ENCODE peak calls at places on chromosomes 5 and 9, in ten cellular contexts. W, U, Q, E, I, B, G, K, L and Y are unnamed samples.
A peak's percentile ranks its signal among the peaks of the same experiment; 100 is the strongest.

GRCh38 chr5:33166971-33167370 is 273.8 kb upstream of the TARS1 start:
- DNase-seq in W (no peak), U (no peak), Q (no peak), E (no peak), I (no peak), B (no peak), G (no peak), K (no peak), L (no peak), Y (no peak)

GRCh38 chr9:133561976-133562554 is 27.6 kb downstream of the ADAMTSL2 start:
- DNase-seq in W (no peak), U (no peak), Q (no peak), E (no peak), I (no peak), B (no peak), G (no peak), K (no peak), L (no peak), Y (no peak)

GRCh38 chr5:130706696-130707095 is 458.4 kb downstream of the HINT1 start:
- DNase-seq in W (no peak), U (no peak), Q (no peak), E (no peak), I (no peak), B (no peak), G (no peak), K (no peak), L (no peak), Y (no peak)

GRCh38 chr5:113212244-113212920 is 222.4 kb downstream of the TSSK1B start:
- DNase-seq in W (no peak), U (no peak), Q (no peak), E (no peak), I (no peak), B (no peak), G (peak; percentile 50), K (no peak), L (no peak), Y (no peak)

GRCh38 chr9:96173640-96174039 is 128.3 kb downstream of the HSD17B3 start:
- DNase-seq in W (peak; percentile 26), U (no peak), Q (no peak), E (no peak), I (no peak), B (no peak), G (no peak), K (no peak), L (no peak), Y (no peak)

GRCh38 chr5:112742424-112742823 is 4.7 kb downstream of the APC start:
- DNase-seq in W (no peak), U (no peak), Q (no peak), E (no peak), I (peak; percentile 7), B (peak; percentile 71), G (no peak), K (no peak), L (no peak), Y (no peak)

GRCh38 chr9:123550797-123551196 is 194.8 kb downstream of the CRB2 start:
- DNase-seq in W (no peak), U (no peak), Q (no peak), E (no peak), I (no peak), B (no peak), G (no peak), K (no peak), L (peak; percentile 27), Y (peak; percentile 64)

GRCh38 chr9:130309689-130310455 is 44.3 kb downstream of the HMCN2 start:
- DNase-seq in W (no peak), U (no peak), Q (no peak), E (no peak), I (no peak), B (no peak), G (no peak), K (no peak), L (no peak), Y (no peak)

GRCh38 chr5:154166901-154167791 is 23.4 kb upstream of the GALNT10 start:
- DNase-seq in W (no peak), U (no peak), Q (no peak), E (no peak), I (no peak), B (no peak), G (no peak), K (no peak), L (no peak), Y (no peak)

GRCh38 chr9:78030553-78031270 is 899 bp downstream of the GNAQ start:
- DNase-seq in W (peak; percentile 58), U (no peak), Q (no peak), E (no peak), I (peak; percentile 72), B (peak; percentile 66), G (peak; percentile 71), K (peak; percentile 42), L (peak; percentile 52), Y (peak; percentile 69)

GRCh38 chr5:113510836-113511451 is 2.5 kb upstream of the YTHDC2 start:
- DNase-seq in W (no peak), U (no peak), Q (no peak), E (no peak), I (no peak), B (no peak), G (no peak), K (no peak), L (no peak), Y (no peak)

GRCh38 chr9:93111371-93112115 is 15.5 kb downstream of the CARD19 start:
- DNase-seq in W (no peak), U (no peak), Q (no peak), E (no peak), I (no peak), B (peak; percentile 25), G (no peak), K (no peak), L (no peak), Y (no peak)

GRCh38 chr5:93433422-93433821 is 147.6 kb downstream of the NR2F1-AS1 start:
- DNase-seq in W (no peak), U (peak; percentile 49), Q (peak; percentile 16), E (no peak), I (no peak), B (no peak), G (no peak), K (no peak), L (no peak), Y (no peak)

GRCh38 chr5:53419247-53419646 is 61.2 kb upstream of the FST start:
- DNase-seq in W (no peak), U (no peak), Q (no peak), E (no peak), I (no peak), B (no peak), G (no peak), K (no peak), L (no peak), Y (no peak)

GRCh38 chr9:100368672-100369071 is 15.9 kb upstream of the TEX10 start:
- DNase-seq in W (no peak), U (no peak), Q (no peak), E (no peak), I (no peak), B (no peak), G (no peak), K (no peak), L (no peak), Y (no peak)

GRCh38 chr9:112925058-112925641 is 34.5 kb upstream of the SLC46A2 start:
- DNase-seq in W (peak; percentile 43), U (no peak), Q (no peak), E (no peak), I (peak; percentile 37), B (no peak), G (peak; percentile 16), K (no peak), L (peak; percentile 28), Y (peak; percentile 45)
- TF ChIP-seq CTCF in W (peak; percentile 47), U (peak; percentile 37), Q (peak; percentile 20), E (peak; percentile 62), I (peak; percentile 39), B (peak; percentile 60), G (peak; percentile 32), K (peak; percentile 58), L (peak; percentile 67), Y (peak; percentile 70)

DNA sequence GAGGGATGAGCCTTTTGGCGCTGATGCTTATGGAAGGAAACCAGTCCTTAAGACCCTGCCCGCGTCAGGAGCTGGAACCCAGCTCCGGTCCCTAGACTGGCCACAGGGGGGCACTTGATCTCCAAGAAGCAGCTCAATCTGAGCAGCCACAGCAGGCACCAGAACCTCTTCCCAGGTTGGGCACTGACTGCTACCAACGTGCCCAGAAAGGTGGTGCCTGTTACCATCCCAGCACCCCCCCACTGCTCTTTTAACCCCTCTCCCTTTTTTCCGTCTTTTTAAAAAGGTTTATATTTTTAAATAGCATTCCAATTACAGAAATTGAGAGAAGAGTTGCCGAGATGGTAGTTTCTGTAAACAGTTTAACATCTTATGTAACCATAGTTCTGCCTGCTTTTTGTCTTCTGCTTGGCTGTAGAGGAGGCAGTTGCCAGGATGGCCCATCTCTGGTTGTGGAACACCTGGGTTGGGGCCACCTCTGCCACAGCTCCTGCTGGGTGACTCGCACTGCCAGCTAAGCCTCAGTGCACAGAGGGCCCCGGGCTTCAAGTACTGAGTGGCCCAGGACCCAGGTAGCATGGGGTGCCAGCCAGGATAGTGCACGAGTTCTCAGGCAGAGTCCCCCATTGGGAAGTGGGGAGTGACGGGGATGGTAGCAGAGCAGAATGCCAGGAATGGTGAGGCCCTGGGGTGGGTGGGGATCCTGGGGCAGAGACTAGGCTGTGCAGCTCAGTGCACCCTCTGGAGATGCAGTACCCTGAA is 62.8 kb downstream of the PFDN1 start:
- DNase-seq in W (peak; percentile 83), U (no peak), Q (no peak), E (peak; percentile 88), I (peak; percentile 83), B (peak; percentile 80), G (peak; percentile 71), K (peak; percentile 45), L (peak; percentile 62), Y (peak; percentile 76)
- TF ChIP-seq CTCF in W (peak; percentile 61), U (peak; percentile 80), Q (peak; percentile 84), E (peak; percentile 76), I (peak; percentile 71), B (peak; percentile 87), G (peak; percentile 44), K (peak; percentile 75), L (peak; percentile 70), Y (peak; percentile 90)

DNA sequence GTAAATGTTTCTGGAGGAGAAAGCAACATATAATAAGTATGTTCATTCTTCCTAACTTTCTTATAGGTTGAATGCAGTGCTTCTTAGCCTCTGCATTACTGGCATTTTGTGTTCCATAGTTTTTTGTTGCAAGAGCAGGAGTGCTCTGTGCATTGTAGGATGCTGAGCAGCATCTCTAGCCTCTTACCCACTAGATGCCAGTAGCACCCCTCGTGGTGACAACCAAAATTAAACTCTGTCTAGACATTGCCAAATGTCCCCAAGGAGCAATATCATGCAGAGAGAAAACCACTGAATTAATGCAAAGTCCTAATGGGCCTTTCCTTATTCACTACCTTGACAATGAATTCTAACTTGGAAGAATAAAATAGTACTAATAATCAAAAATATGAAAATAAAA is 147.0 kb downstream of the GLIS3 start:
- DNase-seq in W (no peak), U (no peak), Q (no peak), E (no peak), I (no peak), B (no peak), G (no peak), K (no peak), L (no peak), Y (no peak)
- TF ChIP-seq CTCF in W (no peak), U (no peak), Q (no peak), E (no peak), I (no peak), B (no peak), G (no peak), K (no peak), L (no peak), Y (no peak)

DNA sequence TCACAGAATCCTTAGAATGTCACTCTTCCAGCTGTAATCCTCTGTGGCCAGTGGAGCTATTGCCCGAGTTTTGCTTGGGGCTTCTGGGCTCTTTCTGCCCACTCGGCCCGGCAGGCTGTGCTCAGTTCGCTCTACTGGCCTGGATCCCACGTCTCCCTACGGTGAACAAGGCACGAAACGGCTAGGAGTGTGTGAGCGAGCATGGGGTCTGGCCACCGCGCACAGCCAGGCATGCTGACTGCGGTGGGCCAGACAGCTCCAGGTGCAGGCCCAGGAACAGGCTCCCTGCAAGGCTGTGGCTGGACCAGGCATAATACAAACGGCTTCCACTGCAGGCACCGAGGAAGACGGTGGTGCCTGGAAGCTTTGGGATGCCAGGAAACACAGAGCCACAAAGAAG is 2035.5 kb upstream of the ACO1 start:
- DNase-seq in W (no peak), U (no peak), Q (no peak), E (no peak), I (no peak), B (no peak), G (no peak), K (no peak), L (no peak), Y (no peak)
- TF ChIP-seq CTCF in W (no peak), U (no peak), Q (no peak), E (no peak), I (no peak), B (no peak), G (no peak), K (no peak), L (no peak), Y (no peak)